ENCODE peak calls at places on chromosome 20, in seven cellular contexts. One of them, this sample, is unnamed.
A peak's percentile ranks its signal among the peaks of the same experiment; 100 is the strongest.

GRCh38 chr20:60228255-60228654 is 270.0 kb downstream of the CDH26 start:
- DNase-seq in sigmoid colon: no peak
- DNase-seq in progenitor cell of endocrine pancreas: no peak
- DNase-seq in KG1: no peak
- DNase-seq in mesendoderm: no peak
- DNase-seq in stimulated activated CD8-positive, alpha-beta memory T cell treated with anti-CD3 and anti-CD28 coated beads, Interleukin-15, amount 100 ng/mL, for 1 hour: no peak
- DNase-seq in effector CD4-positive, alpha-beta T cell: no peak
- DNase-seq in this sample: no peak

GRCh38 chr20:62050166-62051120 is 15.2 kb downstream of the TAF4 start:
- DNase-seq in sigmoid colon: no peak
- DNase-seq in progenitor cell of endocrine pancreas: no peak
- DNase-seq in KG1: no peak
- DNase-seq in mesendoderm: no peak
- DNase-seq in stimulated activated CD8-positive, alpha-beta memory T cell treated with anti-CD3 and anti-CD28 coated beads, Interleukin-15, amount 100 ng/mL, for 1 hour: no peak
- DNase-seq in effector CD4-positive, alpha-beta T cell: no peak
- DNase-seq in this sample: no peak

GRCh38 chr20:8156603-8157079 is 24.6 kb downstream of the PLCB1 start:
- DNase-seq in sigmoid colon: no peak
- DNase-seq in progenitor cell of endocrine pancreas: no peak
- DNase-seq in KG1: no peak
- DNase-seq in mesendoderm: no peak
- DNase-seq in stimulated activated CD8-positive, alpha-beta memory T cell treated with anti-CD3 and anti-CD28 coated beads, Interleukin-15, amount 100 ng/mL, for 1 hour: no peak
- DNase-seq in effector CD4-positive, alpha-beta T cell: no peak
- DNase-seq in this sample: no peak

GRCh38 chr20:4666001-4666470 is 55.7 kb upstream of the PRND start:
- DNase-seq in sigmoid colon: no peak
- DNase-seq in progenitor cell of endocrine pancreas: no peak
- DNase-seq in KG1: peak; percentile 45
- DNase-seq in mesendoderm: no peak
- DNase-seq in stimulated activated CD8-positive, alpha-beta memory T cell treated with anti-CD3 and anti-CD28 coated beads, Interleukin-15, amount 100 ng/mL, for 1 hour: peak; percentile 28
- DNase-seq in effector CD4-positive, alpha-beta T cell: peak; percentile 45
- DNase-seq in this sample: peak; percentile 38

GRCh38 chr20:25229486-25230176 is 18.3 kb upstream of the PYGB start:
- DNase-seq in sigmoid colon: no peak
- DNase-seq in progenitor cell of endocrine pancreas: no peak
- DNase-seq in KG1: no peak
- DNase-seq in mesendoderm: no peak
- DNase-seq in stimulated activated CD8-positive, alpha-beta memory T cell treated with anti-CD3 and anti-CD28 coated beads, Interleukin-15, amount 100 ng/mL, for 1 hour: no peak
- DNase-seq in effector CD4-positive, alpha-beta T cell: no peak
- DNase-seq in this sample: no peak

GRCh38 chr20:39939241-39939865 is 749.7 kb downstream of the MAFB start:
- DNase-seq in sigmoid colon: no peak
- DNase-seq in progenitor cell of endocrine pancreas: no peak
- DNase-seq in KG1: no peak
- DNase-seq in mesendoderm: no peak
- DNase-seq in stimulated activated CD8-positive, alpha-beta memory T cell treated with anti-CD3 and anti-CD28 coated beads, Interleukin-15, amount 100 ng/mL, for 1 hour: no peak
- DNase-seq in effector CD4-positive, alpha-beta T cell: no peak
- DNase-seq in this sample: no peak

GRCh38 chr20:1537731-1538058 is 19.8 kb downstream of the SIRPD start:
- DNase-seq in sigmoid colon: peak; percentile 73
- DNase-seq in progenitor cell of endocrine pancreas: no peak
- DNase-seq in KG1: peak; percentile 48
- DNase-seq in mesendoderm: no peak
- DNase-seq in stimulated activated CD8-positive, alpha-beta memory T cell treated with anti-CD3 and anti-CD28 coated beads, Interleukin-15, amount 100 ng/mL, for 1 hour: no peak
- DNase-seq in effector CD4-positive, alpha-beta T cell: no peak
- DNase-seq in this sample: no peak

GRCh38 chr20:33667245-33668086 is 723 bp downstream of the ACTL10 start:
- DNase-seq in sigmoid colon: peak; percentile 86
- DNase-seq in progenitor cell of endocrine pancreas: no peak
- DNase-seq in KG1: no peak
- DNase-seq in mesendoderm: peak; percentile 75
- DNase-seq in stimulated activated CD8-positive, alpha-beta memory T cell treated with anti-CD3 and anti-CD28 coated beads, Interleukin-15, amount 100 ng/mL, for 1 hour: no peak
- DNase-seq in effector CD4-positive, alpha-beta T cell: peak; percentile 29
- DNase-seq in this sample: peak; percentile 70

This sample was measured in stimulated activated naive CD4-positive, alpha-beta T cell treated with Interleukin-2 at 50 U/mL for 16 hours.